ENCODE peak calls at places on chromosomes 12 and 14, in six cellular contexts. V is IMR-90, O is H9, U is neuronal stem cell, G is mesenchymal stem cell, Y is H1. E is an unnamed sample.

GRCh38 chr14:74019743-74020142 is 594 bp downstream of the BBOF1 start:
- DNase-seq in V (peak; percentile 60), O (no peak), U (no peak), G (peak; percentile 74), Y (no peak), E (no peak)

GRCh38 chr12:121530600-121531355 is 50.0 kb downstream of the KDM2B start:
- DNase-seq in V (peak; percentile 88), O (peak; percentile 79), U (no peak), G (peak; percentile 74), Y (no peak), E (no peak)

GRCh38 chr14:34781242-34781641 is 66.8 kb upstream of the CFL2 start:
- DNase-seq in V (peak; percentile 96), O (no peak), U (no peak), G (peak; percentile 97), Y (no peak), E (peak; percentile 74)

GRCh38 chr12:96828169-96828789 is 78.8 kb upstream of the NEDD1 start:
- DNase-seq in V (no peak), O (peak; percentile 49), U (no peak), G (no peak), Y (no peak), E (no peak)

GRCh38 chr12:30725739-30726138 is 29.0 kb downstream of the CAPRIN2 start:
- DNase-seq in V (peak; percentile 84), O (no peak), U (no peak), G (peak; percentile 73), Y (no peak), E (peak; percentile 54)

GRCh38 chr12:18165422-18165871 is 75.5 kb upstream of the RERGL start:
- DNase-seq in V (peak; percentile 20), O (no peak), U (no peak), G (peak; percentile 57), Y (no peak), E (no peak)

GRCh38 chr14:34424488-34424887 is 37.6 kb downstream of the SPTSSA start:
- DNase-seq in V (no peak), O (no peak), U (no peak), G (no peak), Y (no peak), E (peak; percentile 87)

GRCh38 chr12:112107728-112108447 is 695 bp downstream of the NAA25 start:
- DNase-seq in V (no peak), O (peak; percentile 41), U (no peak), G (peak; percentile 58), Y (no peak), E (peak; percentile 24)

GRCh38 chr12:74337951-74338350 is 199.7 kb upstream of the ATXN7L3B start:
- DNase-seq in V (peak; percentile 64), O (no peak), U (no peak), G (peak; percentile 53), Y (no peak), E (no peak)

GRCh38 chr14:63388766-63389431 is 70.2 kb upstream of the GPHB5 start:
- DNase-seq in V (peak; percentile 58), O (peak; percentile 63), U (peak; percentile 23), G (peak; percentile 63), Y (peak; percentile 79), E (peak; percentile 43)

GRCh38 chr14:34359423-34360120 is 102.5 kb downstream of the SPTSSA start:
- DNase-seq in V (no peak), O (no peak), U (no peak), G (peak; percentile 40), Y (no peak), E (no peak)

GRCh38 chr12:118373628-118374027 is 921 bp upstream of the TAOK3 start:
- DNase-seq in V (no peak), O (no peak), U (no peak), G (no peak), Y (no peak), E (peak; percentile 5)

GRCh38 chr14:100132903-100133510 is 26.4 kb downstream of the DEGS2 start:
- DNase-seq in V (no peak), O (no peak), U (no peak), G (no peak), Y (no peak), E (no peak)

GRCh38 chr12:93192878-93193277 is 184.8 kb upstream of the NUDT4 start:
- DNase-seq in V (no peak), O (no peak), U (no peak), G (no peak), Y (no peak), E (no peak)

GRCh38 chr12:50246873-50247612 is 36.3 kb downstream of the LIMA1 start:
- DNase-seq in V (peak; percentile 99), O (no peak), U (no peak), G (peak; percentile 92), Y (no peak), E (peak; percentile 70)

GRCh38 chr14:53295985-53296582 is 143.0 kb upstream of the DDHD1 start:
- DNase-seq in V (peak; percentile 45), O (no peak), U (peak; percentile 36), G (peak; percentile 49), Y (no peak), E (peak; percentile 78)

GRCh38 chr12:99097170-99097569 is 452.1 kb downstream of the APAF1 start:
- DNase-seq in V (no peak), O (no peak), U (no peak), G (no peak), Y (no peak), E (no peak)

GRCh38 chr12:102061096-102061555 is 665 bp downstream of the WASHC3 start:
- DNase-seq in V (peak; percentile 1), O (no peak), U (no peak), G (peak; percentile 23), Y (no peak), E (peak; percentile 5)

GRCh38 chr14:104637546-104638003 is 33.0 kb upstream of the TMEM179 start:
- DNase-seq in V (no peak), O (no peak), U (no peak), G (no peak), Y (no peak), E (no peak)
- H4K91ac ChIP-seq in V (no peak overlapping the region), O (no peak overlapping the region), U (no peak overlapping the region), G (no peak overlapping the region), Y (no peak overlapping the region), E (no peak overlapping the region)

GRCh38 chr12:15853877-15854276 is 28.3 kb upstream of the STRAP start:
- DNase-seq in V (no peak), O (no peak), U (no peak), G (no peak), Y (no peak), E (peak; percentile 77)

GRCh38 chr12:15855646-15856045 is 26.5 kb upstream of the STRAP start:
- DNase-seq in V (peak; percentile 70), O (no peak), U (no peak), G (peak; percentile 66), Y (no peak), E (peak; percentile 21)

GRCh38 chr12:15854916-15855315 is 27.3 kb upstream of the STRAP start:
- DNase-seq in V (no peak), O (no peak), U (peak; percentile 44), G (no peak), Y (no peak), E (peak; percentile 25)

GRCh38 chr12:15858348-15858747 is 23.8 kb upstream of the STRAP start:
- DNase-seq in V (no peak), O (peak; percentile 62), U (no peak), G (no peak), Y (no peak), E (no peak)

GRCh38 chr12:15856097-15856982 is 25.8 kb upstream of the STRAP start:
- DNase-seq in V (peak; percentile 76), O (no peak), U (peak; percentile 56), G (peak; percentile 78), Y (peak; percentile 58), E (peak; percentile 88)
- H2AFZ ChIP-seq in V (peak overlapping the region; percentile 73), O (no peak overlapping the region), U (no peak overlapping the region), G (no peak overlapping the region), Y (no peak overlapping the region), E (no peak overlapping the region)

DNA sequence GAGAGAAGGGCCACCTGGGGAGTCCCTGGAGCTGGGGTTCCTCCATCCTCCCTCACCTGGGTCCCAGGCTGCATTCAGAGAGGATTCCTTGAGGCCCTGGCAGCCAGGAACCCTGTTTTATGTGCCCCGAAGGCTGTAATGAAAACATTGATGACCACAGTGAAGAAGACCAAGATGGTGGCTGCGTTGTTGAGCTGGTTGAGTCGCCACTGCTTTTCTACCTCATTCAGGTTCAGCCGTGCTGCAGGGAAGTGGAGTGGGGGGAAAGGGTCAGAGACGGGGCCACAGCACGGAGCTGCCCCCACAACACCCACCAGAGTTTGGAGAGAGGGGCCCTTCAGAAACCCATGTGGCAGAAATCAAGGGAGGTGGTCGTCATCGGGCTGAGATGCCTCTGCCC is 98.1 kb downstream of the NINJ2 start:
- DNase-seq in V (no peak), O (no peak), U (no peak), G (no peak), Y (no peak), E (no peak)
- H3K27ac ChIP-seq in V (no peak overlapping the region), O (no peak overlapping the region), U (no peak overlapping the region), G (no peak overlapping the region), Y (no peak overlapping the region), E (no peak overlapping the region)

GRCh38 chr14:78849952-78850351 is 679.8 kb downstream of the NRXN3 start:
- DNase-seq in V (no peak), O (no peak), U (no peak), G (no peak), Y (no peak), E (no peak)
- H4K91ac ChIP-seq in V (no peak overlapping the region), O (no peak overlapping the region), U (no peak overlapping the region), G (no peak overlapping the region), Y (no peak overlapping the region), E (no peak overlapping the region)

DNA sequence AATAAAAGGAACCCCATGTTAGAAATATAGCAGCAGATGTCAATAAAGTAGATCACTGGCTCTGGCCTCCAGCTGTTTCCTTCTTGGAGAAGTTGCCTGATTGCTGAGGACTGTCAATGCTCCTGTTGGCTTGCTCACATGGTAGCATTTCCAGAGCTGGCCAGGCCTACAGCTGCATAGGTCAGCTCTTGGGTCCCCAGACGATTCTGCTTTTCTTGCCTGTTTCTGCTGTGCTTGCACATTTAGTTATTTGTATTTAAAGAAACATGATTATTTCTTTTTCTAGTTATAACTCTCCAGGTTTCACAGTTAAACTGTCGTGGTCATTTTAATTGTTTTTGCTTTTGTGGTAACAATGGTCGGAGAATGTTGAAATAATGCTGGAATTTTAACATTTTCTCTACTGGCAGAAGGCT is 7.2 kb downstream of the NAV3 start:
- DNase-seq in V (no peak), O (no peak), U (no peak), G (no peak), Y (no peak), E (no peak)
- H2AFZ ChIP-seq in V (no peak overlapping the region), O (no peak overlapping the region), U (no peak overlapping the region), G (no peak overlapping the region), Y (no peak overlapping the region), E (no peak overlapping the region)

GRCh38 chr12:120265203-120265482 is 387 bp downstream of the PXN start:
- DNase-seq in V (no peak), O (no peak), U (no peak), G (no peak), Y (no peak), E (no peak)
- H3K27ac ChIP-seq in V (peak overlapping the region; percentile 97), O (no peak overlapping the region), U (no peak overlapping the region), G (peak overlapping the region; percentile 84), Y (peak overlapping the region; percentile 83), E (peak overlapping the region; percentile 87)

E was measured in trophoblast cell.